ENCODE peak calls at places on chromosomes 3 and 15, in ten cellular contexts. G is aorta; N is right atrium auricular region; V is DND-41; Z is HepG2; B is neuronal stem cell; Y is Karpas-422; S is tibial nerve; W is naive thymus-derived CD4-positive, alpha-beta T cell; O is CD8-positive, alpha-beta T cell. D is an unnamed sample. For H3K4me1, the result is how much of the 10 kb centered on the place peaks cover.

GRCh38 chr3:72907851-72908620 is 20.2 kb downstream of the GXYLT2 start:
- DNase-seq in G (peak), N (peak), V (no peak), Z (peak), B (no peak), Y (no peak), S (peak), W (no peak), O (no peak), D (no peak)

GRCh38 chr3:107205354-107205753 is 171.9 kb upstream of the CCDC54 start:
- DNase-seq in G (no peak), N (no peak), V (no peak), Z (no peak), B (no peak), Y (no peak), S (no peak), W (no peak), O (no peak), D (no peak)

GRCh38 chr3:107372506-107372905 is 4.7 kb upstream of the CCDC54 start:
- DNase-seq in G (no peak), N (no peak), V (no peak), Z (no peak), B (no peak), Y (no peak), S (no peak), W (no peak), O (no peak), D (no peak)

GRCh38 chr15:81893182-81893833 is 152.5 kb downstream of the MEX3B start:
- DNase-seq in G (no peak), N (no peak), V (no peak), Z (no peak), B (no peak), Y (no peak), S (no peak), W (no peak), O (no peak), D (no peak)

GRCh38 chr15:39509941-39510845 is 70.7 kb upstream of the THBS1 start:
- DNase-seq in G (no peak), N (no peak), V (no peak), Z (no peak), B (no peak), Y (no peak), S (no peak), W (no peak), O (no peak), D (no peak)

GRCh38 chr3:105606052-105606451 is 239.3 kb downstream of the ALCAM start:
- DNase-seq in G (no peak), N (no peak), V (no peak), Z (no peak), B (no peak), Y (no peak), S (no peak), W (no peak), O (no peak), D (no peak)

GRCh38 chr3:27907929-27908328 is 185.8 kb upstream of the EOMES start:
- DNase-seq in G (no peak), N (no peak), V (no peak), Z (no peak), B (no peak), Y (no peak), S (no peak), W (no peak), O (no peak), D (no peak)

GRCh38 chr15:73695773-73696640 is 11.8 kb downstream of the CD276 start:
- DNase-seq in G (no peak), N (no peak), V (no peak), Z (no peak), B (no peak), Y (no peak), S (no peak), W (no peak), O (no peak), D (no peak)

GRCh38 chr3:165491487-165491886 is 295.3 kb upstream of the SLITRK3 start:
- DNase-seq in G (no peak), N (no peak), V (no peak), Z (no peak), B (no peak), Y (no peak), S (no peak), W (no peak), O (no peak), D (no peak)

GRCh38 chr15:69862540-69862939 is 235.2 kb downstream of the TLE3 start:
- DNase-seq in G (no peak), N (no peak), V (no peak), Z (no peak), B (no peak), Y (no peak), S (no peak), W (no peak), O (no peak), D (no peak)

GRCh38 chr3:134463676-134464611 is 21.8 kb downstream of the ANAPC13 start:
- DNase-seq in G (peak), N (peak), V (no peak), Z (no peak), B (peak), Y (no peak), S (peak), W (no peak), O (no peak), D (no peak)

GRCh38 chr3:138271189-138271794 is 58.4 kb downstream of the NME9 start:
- DNase-seq in G (no peak), N (no peak), V (no peak), Z (no peak), B (no peak), Y (no peak), S (no peak), W (no peak), O (no peak), D (no peak)

GRCh38 chr3:183845608-183846288 is 20.4 kb upstream of the MAP6D1 start:
- DNase-seq in G (no peak), N (no peak), V (no peak), Z (no peak), B (no peak), Y (no peak), S (no peak), W (no peak), O (no peak), D (no peak)

GRCh38 chr3:153372326-153372725 is 210.3 kb downstream of the RAP2B start:
- DNase-seq in G (no peak), N (peak), V (no peak), Z (no peak), B (no peak), Y (no peak), S (peak), W (no peak), O (no peak), D (no peak)

GRCh38 chr15:91258436-91258779 is 158.4 kb downstream of the SV2B start:
- DNase-seq in G (no peak), N (no peak), V (peak), Z (no peak), B (no peak), Y (peak), S (no peak), W (no peak), O (no peak), D (no peak)

GRCh38 chr15:93026359-93026758 is 62.7 kb downstream of the RGMA start:
- DNase-seq in G (no peak), N (peak), V (peak), Z (no peak), B (no peak), Y (no peak), S (no peak), W (no peak), O (no peak), D (no peak)

GRCh38 chr15:90413411-90414379 is 25.7 kb downstream of the IQGAP1 start:
- DNase-seq in G (peak), N (no peak), V (no peak), Z (no peak), B (no peak), Y (no peak), S (no peak), W (no peak), O (no peak), D (no peak)

GRCh38 chr3:151379083-151379734 is 5.3 kb downstream of the P2RY12 start:
- DNase-seq in G (peak), N (no peak), V (peak), Z (peak), B (peak), Y (peak), S (no peak), W (no peak), O (no peak), D (no peak)

GRCh38 chr15:77475898-77476297 is 55.2 kb downstream of the HMG20A start:
- DNase-seq in G (no peak), N (no peak), V (no peak), Z (no peak), B (no peak), Y (no peak), S (no peak), W (no peak), O (no peak), D (no peak)

GRCh38 chr3:151537751-151538150 is 76.9 kb upstream of the IGSF10 start:
- DNase-seq in G (no peak), N (no peak), V (no peak), Z (no peak), B (no peak), Y (no peak), S (no peak), W (no peak), O (no peak), D (no peak)

GRCh38 chr15:53404930-53405493 is 354.5 kb downstream of the WDR72 start:
- DNase-seq in G (no peak), N (no peak), V (no peak), Z (no peak), B (no peak), Y (no peak), S (no peak), W (no peak), O (no peak), D (no peak)

GRCh38 chr3:179681492-179682263 is 28.8 kb downstream of the USP13 start:
- DNase-seq in G (no peak), N (no peak), V (no peak), Z (no peak), B (no peak), Y (no peak), S (no peak), W (no peak), O (no peak), D (no peak)

GRCh38 chr3:194352631-194353290 is 1.6 kb upstream of the CPN2 start:
- DNase-seq in G (no peak), N (no peak), V (no peak), Z (no peak), B (no peak), Y (no peak), S (no peak), W (no peak), O (no peak), D (no peak)

GRCh38 chr3:112926000-112926399 is 48.9 kb downstream of the CD200R1 start:
- DNase-seq in G (no peak), N (no peak), V (no peak), Z (no peak), B (no peak), Y (no peak), S (no peak), W (no peak), O (no peak), D (no peak)

DNA sequence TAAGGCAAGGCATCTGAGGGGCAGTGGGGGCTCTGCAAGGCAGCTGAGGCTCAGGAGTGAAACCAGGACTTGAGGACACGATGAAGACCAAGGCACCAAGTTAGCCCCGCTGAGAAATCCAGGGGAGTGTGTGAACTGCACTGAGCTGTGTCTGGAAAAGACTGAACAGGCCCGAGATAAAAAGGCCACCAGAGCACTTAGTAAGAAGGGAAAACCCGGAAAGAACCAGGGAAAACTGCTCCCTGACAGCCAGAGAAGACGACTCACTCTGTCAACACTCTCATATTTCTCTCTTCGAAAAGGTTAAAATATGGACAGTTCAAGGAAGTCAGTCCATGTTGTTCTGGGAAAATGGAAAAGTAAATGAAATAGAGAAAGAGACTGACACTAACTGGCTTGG is 109.0 kb downstream of the SEC22A start:
- DNase-seq in G (no peak), N (no peak), V (no peak), Z (no peak), B (no peak), Y (no peak), S (no peak), W (no peak), O (no peak), D (no peak)
- H3K4me1 ChIP-seq in G (under half), N (under half), V (under half), Z (under half), B (under half), Y (under half), S (under half), W (under half), O (under half), D (under half)

DNA sequence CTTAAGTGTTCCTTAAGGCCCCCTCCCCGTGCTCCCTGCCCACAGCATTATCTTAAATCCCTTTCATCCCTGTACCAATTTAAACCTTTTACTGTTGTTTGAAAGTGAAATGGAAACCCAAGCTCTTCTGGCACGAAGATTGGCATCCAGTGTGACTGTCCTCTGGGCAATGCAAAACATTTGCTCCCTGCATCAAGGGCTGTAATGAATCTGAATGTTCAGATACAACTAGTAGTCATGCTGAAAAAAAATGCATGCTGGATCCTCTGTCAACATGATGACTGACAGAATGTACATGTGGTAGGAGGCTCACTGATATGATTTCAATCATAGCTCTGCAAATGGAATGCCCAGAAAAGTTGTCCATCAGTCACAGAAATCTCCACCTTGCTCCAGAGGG is 8.1 kb upstream of the CDIN1 start:
- DNase-seq in G (no peak), N (no peak), V (no peak), Z (no peak), B (no peak), Y (no peak), S (no peak), W (no peak), O (no peak), D (no peak)
- H3K4me1 ChIP-seq in G (under half), N (under half), V (under half), Z (under half), B (under half), Y (under half), S (under half), W (under half), O (under half), D (under half)

DNA sequence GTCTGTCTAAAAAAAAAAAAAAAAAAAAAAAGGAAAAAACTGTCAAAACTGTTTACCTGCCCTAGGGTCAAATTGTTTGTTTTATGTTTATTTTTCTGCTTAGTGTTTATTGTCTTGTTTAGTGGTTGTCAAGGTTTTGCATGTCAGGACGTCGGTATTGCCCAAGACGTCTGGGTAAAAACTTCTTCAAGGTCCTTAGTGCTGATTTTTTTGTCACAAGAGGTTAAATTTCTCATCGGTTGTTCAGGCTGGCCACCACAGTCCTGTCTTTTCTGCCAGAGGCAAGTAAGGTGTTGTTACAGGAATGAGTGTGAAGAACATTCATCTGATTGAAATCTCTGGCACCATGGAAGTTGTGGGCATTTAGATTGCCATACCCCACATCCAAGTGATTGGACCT is 7.0 kb downstream of the DET1 start:
- DNase-seq in G (no peak), N (no peak), V (no peak), Z (no peak), B (no peak), Y (no peak), S (no peak), W (no peak), O (no peak), D (no peak)
- H3K4me1 ChIP-seq in G (under half), N (under half), V (under half), Z (under half), B (under half), Y (under half), S (under half), W (under half), O (under half), D (under half)

GRCh38 chr15:63347074-63347859 is 34.4 kb downstream of the CA12 start:
- DNase-seq in G (no peak), N (no peak), V (no peak), Z (no peak), B (no peak), Y (no peak), S (no peak), W (no peak), O (no peak), D (no peak)
- H3K4me1 ChIP-seq in G (under half), N (under half), V (under half), Z (under half), B (under half), Y (under half), S (under half), W (under half), O (under half), D (under half)

DNA sequence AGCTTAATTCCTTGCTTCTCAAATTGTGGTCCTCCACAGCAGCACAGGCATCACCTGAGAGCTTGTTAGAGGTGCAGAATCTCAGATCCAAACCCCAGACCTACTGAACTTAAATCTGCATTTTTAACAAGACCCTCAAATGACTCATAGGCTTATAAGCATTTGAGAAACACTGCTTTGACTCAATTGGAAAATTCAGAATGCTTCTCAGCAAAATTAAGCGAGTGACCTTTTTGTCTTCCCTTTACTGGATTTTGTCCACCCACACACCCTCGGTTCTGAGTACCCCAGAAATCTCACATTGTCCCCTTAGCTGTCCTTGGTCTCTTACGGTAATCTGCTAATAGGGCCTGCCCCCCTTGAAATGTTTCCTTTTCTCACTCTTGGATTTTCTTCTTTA is 17.9 kb downstream of the CD80 start:
- DNase-seq in G (no peak), N (no peak), V (no peak), Z (no peak), B (no peak), Y (no peak), S (no peak), W (no peak), O (no peak), D (no peak)
- H3K4me1 ChIP-seq in G (under half), N (under half), V (under half), Z (under half), B (under half), Y (under half), S (under half), W (under half), O (under half), D (under half)

GRCh38 chr3:53254190-53254809 is 1.5 kb downstream of the TKT start:
- DNase-seq in G (no peak), N (no peak), V (peak), Z (no peak), B (no peak), Y (peak), S (no peak), W (no peak), O (no peak), D (no peak)

GRCh38 chr3:53253707-53254106 is 2.1 kb downstream of the TKT start:
- DNase-seq in G (no peak), N (no peak), V (no peak), Z (no peak), B (no peak), Y (no peak), S (no peak), W (no peak), O (no peak), D (no peak)

GRCh38 chr3:53252105-53252946 is 3.5 kb downstream of the TKT start:
- DNase-seq in G (no peak), N (no peak), V (no peak), Z (no peak), B (no peak), Y (peak), S (no peak), W (no peak), O (no peak), D (no peak)

GRCh38 chr3:53250453-53250852 is 5.4 kb downstream of the TKT start:
- DNase-seq in G (no peak), N (no peak), V (no peak), Z (no peak), B (no peak), Y (peak), S (no peak), W (no peak), O (no peak), D (no peak)

DNA sequence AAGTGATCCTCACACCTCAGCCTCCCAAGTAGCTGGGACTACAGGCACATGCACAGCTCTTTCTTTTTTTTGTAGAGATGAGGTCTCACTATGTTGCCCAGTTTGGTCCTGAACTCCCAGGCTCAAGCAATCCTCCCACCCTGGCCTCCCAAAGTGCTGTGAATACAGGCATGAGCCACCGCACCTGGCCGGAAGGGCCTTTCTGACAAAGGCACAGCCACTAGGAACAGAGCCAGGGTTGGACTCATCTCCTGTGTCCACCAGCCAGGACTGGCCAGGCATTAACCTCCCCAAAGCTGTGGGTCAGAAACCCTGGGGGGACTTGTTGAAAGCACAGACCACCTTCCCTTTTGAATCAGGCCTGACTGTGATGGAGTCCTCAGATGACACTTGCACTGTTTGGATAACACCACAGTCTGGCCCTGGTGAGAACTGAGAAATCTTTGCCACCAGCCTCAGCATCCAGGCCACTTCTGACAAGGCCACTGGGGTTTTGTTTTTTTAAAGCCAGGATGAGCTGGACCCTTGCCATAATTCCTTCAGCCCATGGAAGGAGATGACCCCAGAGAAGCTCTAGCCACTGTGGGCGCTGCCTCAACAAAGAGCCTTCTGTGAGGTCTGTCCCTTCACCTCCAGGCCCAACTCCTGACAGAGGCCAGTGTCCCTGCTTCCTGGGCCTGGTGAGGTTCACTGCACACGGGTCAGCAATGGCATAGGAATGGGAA is 4.8 kb downstream of the TKT start:
- DNase-seq in G (no peak), N (no peak), V (no peak), Z (peak), B (no peak), Y (peak), S (no peak), W (no peak), O (no peak), D (no peak)
- H3K4me1 ChIP-seq in G (under half), N (half or more), V (half or more), Z (half or more), B (under half), Y (half or more), S (under half), W (under half), O (under half), D (half or more)

GRCh38 chr15:101246391-101246790 is 5.5 kb downstream of the CHSY1 start:
- DNase-seq in G (no peak), N (no peak), V (no peak), Z (no peak), B (no peak), Y (no peak), S (no peak), W (no peak), O (no peak), D (no peak)
- H3K4me1 ChIP-seq in G (under half), N (half or more), V (half or more), Z (half or more), B (under half), Y (half or more), S (under half), W (half or more), O (half or more), D (half or more)

DNA sequence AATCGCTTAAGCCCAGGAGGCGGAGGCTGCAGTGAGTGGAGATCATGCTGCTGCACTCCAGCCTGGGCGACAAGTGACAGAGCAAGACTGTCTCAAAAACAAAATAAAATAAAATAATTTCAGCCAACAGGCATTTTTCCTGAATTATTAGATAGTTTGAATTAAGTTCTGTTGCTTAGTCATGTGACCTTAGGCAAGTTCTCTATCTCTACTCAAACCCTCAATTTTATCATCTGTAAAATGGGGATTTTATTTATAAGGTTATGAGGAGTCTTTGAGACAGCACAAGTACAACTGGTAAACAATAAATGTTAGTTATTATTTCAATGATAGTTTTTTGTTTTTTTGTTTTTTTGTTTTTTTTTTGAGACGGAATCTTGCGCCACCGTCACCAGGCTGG is 13.0 kb downstream of the SQOR start:
- DNase-seq in G (no peak), N (no peak), V (no peak), Z (no peak), B (no peak), Y (no peak), S (no peak), W (no peak), O (no peak), D (no peak)
- H3K4me1 ChIP-seq in G (under half), N (under half), V (under half), Z (under half), B (under half), Y (under half), S (under half), W (under half), O (under half), D (half or more)

D was measured in CD4-positive, alpha-beta memory T cell.